ENCODE peak calls at places on chromosomes 12 and 14, in six cellular contexts. One of them, this sample, is unnamed.

GRCh38 chr12:49730568-49731101 is 10.7 kb upstream of the TMBIM6 start:
- DNase-seq in bronchial epithelial cell: peak
- DNase-seq in T-cell: no peak
- DNase-seq in AG04450: no peak
- DNase-seq in OCI-LY7: no peak
- DNase-seq in hypothalamus: no peak
- DNase-seq in this sample: no peak

GRCh38 chr12:85424581-85425348 is 144.7 kb downstream of the ALX1 start:
- DNase-seq in hypothalamus: no peak
- DNase-seq in OCI-LY7: peak
- DNase-seq in AG04450: no peak
- DNase-seq in T-cell: no peak
- DNase-seq in bronchial epithelial cell: peak
- DNase-seq in this sample: no peak

GRCh38 chr14:92692822-92693226 is 55.6 kb downstream of the LGMN start:
- DNase-seq in bronchial epithelial cell: peak
- DNase-seq in AG04450: no peak
- DNase-seq in T-cell: peak
- DNase-seq in OCI-LY7: no peak
- DNase-seq in hypothalamus: no peak
- DNase-seq in this sample: peak

GRCh38 chr12:131867891-131868675 is 26.3 kb upstream of the ULK1 start:
- DNase-seq in OCI-LY7: no peak
- DNase-seq in bronchial epithelial cell: no peak
- DNase-seq in T-cell: no peak
- DNase-seq in hypothalamus: no peak
- DNase-seq in AG04450: no peak
- DNase-seq in this sample: no peak

GRCh38 chr12:69042970-69043369 is 110.0 kb upstream of the CPM start:
- DNase-seq in T-cell: no peak
- DNase-seq in AG04450: no peak
- DNase-seq in hypothalamus: no peak
- DNase-seq in bronchial epithelial cell: no peak
- DNase-seq in OCI-LY7: no peak
- DNase-seq in this sample: no peak

GRCh38 chr14:100168515-100168914 is 9.1 kb upstream of the DEGS2 start:
- DNase-seq in T-cell: no peak
- DNase-seq in bronchial epithelial cell: no peak
- DNase-seq in hypothalamus: no peak
- DNase-seq in AG04450: no peak
- DNase-seq in OCI-LY7: no peak
- DNase-seq in this sample: no peak

GRCh38 chr14:104094709-104095425 is 9.4 kb downstream of the ASPG start:
- DNase-seq in hypothalamus: peak
- DNase-seq in OCI-LY7: peak
- DNase-seq in T-cell: peak
- DNase-seq in AG04450: no peak
- DNase-seq in bronchial epithelial cell: peak
- DNase-seq in this sample: peak

GRCh38 chr14:96255501-96256366 is at the start of gene BDKRB1:
- DNase-seq in bronchial epithelial cell: peak
- DNase-seq in AG04450: peak
- DNase-seq in OCI-LY7: no peak
- DNase-seq in T-cell: no peak
- DNase-seq in hypothalamus: no peak
- DNase-seq in this sample: no peak

GRCh38 chr12:52740591-52740990 is 36.6 kb downstream of the KRT76 start:
- DNase-seq in OCI-LY7: no peak
- DNase-seq in T-cell: no peak
- DNase-seq in AG04450: no peak
- DNase-seq in bronchial epithelial cell: peak
- DNase-seq in hypothalamus: no peak
- DNase-seq in this sample: no peak

GRCh38 chr12:25829192-25829591 is 129.3 kb upstream of the RASSF8 start:
- DNase-seq in AG04450: peak
- DNase-seq in T-cell: no peak
- DNase-seq in bronchial epithelial cell: peak
- DNase-seq in hypothalamus: no peak
- DNase-seq in OCI-LY7: no peak
- DNase-seq in this sample: no peak

GRCh38 chr14:21476526-21476924 is 234 bp downstream of the RAB2B start:
- DNase-seq in AG04450: no peak
- DNase-seq in bronchial epithelial cell: peak
- DNase-seq in T-cell: no peak
- DNase-seq in hypothalamus: no peak
- DNase-seq in OCI-LY7: no peak
- DNase-seq in this sample: peak

GRCh38 chr12:5630101-5630500 is 198.2 kb downstream of the NTF3 start:
- DNase-seq in hypothalamus: no peak
- DNase-seq in AG04450: no peak
- DNase-seq in T-cell: no peak
- DNase-seq in OCI-LY7: no peak
- DNase-seq in bronchial epithelial cell: no peak
- DNase-seq in this sample: no peak

GRCh38 chr12:113236539-113237354 is 15.5 kb downstream of the TPCN1 start:
- DNase-seq in OCI-LY7: no peak
- DNase-seq in AG04450: no peak
- DNase-seq in bronchial epithelial cell: no peak
- DNase-seq in hypothalamus: no peak
- DNase-seq in T-cell: no peak
- DNase-seq in this sample: peak

GRCh38 chr12:27777141-27777540 is 2.9 kb upstream of the KLHL42 start:
- DNase-seq in AG04450: no peak
- DNase-seq in T-cell: no peak
- DNase-seq in hypothalamus: no peak
- DNase-seq in bronchial epithelial cell: no peak
- DNase-seq in OCI-LY7: no peak
- DNase-seq in this sample: peak